ENCODE peak calls at places on chromosomes 16 and 17, in eight cellular contexts. I is heart left ventricle; M is gastrocnemius medialis; R is CD4-positive, alpha-beta T cell; V is AG09309; Y is cardiac fibroblast; U is GM12864; X is GM10248. A is an unnamed sample.

GRCh38 chr17:36705651-36706436 is 104.5 kb downstream of the MRM1 start:
- DNase-seq in I (no peak), M (peak), R (peak), V (no peak), Y (peak), U (no peak), X (peak), A (no peak)

GRCh38 chr17:64507418-64507766 is 615 bp downstream of the CEP95 start:
- DNase-seq in I (no peak), M (no peak), R (no peak), V (peak), Y (peak), U (peak), X (peak), A (peak)

GRCh38 chr17:49053171-49053829 is 56.1 kb downstream of the IGF2BP1 start:
- DNase-seq in I (no peak), M (no peak), R (no peak), V (no peak), Y (no peak), U (no peak), X (no peak), A (no peak)

GRCh38 chr16:59684911-59685310 is 950.8 kb upstream of the GOT2 start:
- DNase-seq in I (no peak), M (no peak), R (no peak), V (no peak), Y (peak), U (no peak), X (no peak), A (no peak)

GRCh38 chr17:32881054-32881453 is 4.1 kb upstream of the MYO1D start:
- DNase-seq in I (no peak), M (no peak), R (no peak), V (no peak), Y (peak), U (no peak), X (no peak), A (no peak)

GRCh38 chr17:83182620-83183063 is 103.2 kb downstream of the METRNL start:
- DNase-seq in I (peak), M (peak), R (no peak), V (no peak), Y (no peak), U (no peak), X (no peak), A (peak)

GRCh38 chr16:67092227-67092626 is 17.5 kb upstream of the PHAF1 start:
- DNase-seq in I (no peak), M (no peak), R (no peak), V (peak), Y (peak), U (no peak), X (no peak), A (no peak)

GRCh38 chr17:61362852-61363600 is 36.6 kb upstream of the TBX2 start:
- DNase-seq in I (no peak), M (no peak), R (no peak), V (no peak), Y (no peak), U (no peak), X (no peak), A (no peak)

GRCh38 chr17:34588266-34588665 is 8.9 kb downstream of the TMEM132E start:
- DNase-seq in I (no peak), M (no peak), R (no peak), V (no peak), Y (no peak), U (no peak), X (no peak), A (no peak)

GRCh38 chr17:38853292-38854219 is at the start of gene RPL23:
- DNase-seq in I (peak), M (peak), R (peak), V (peak), Y (peak), U (peak), X (peak), A (peak)

GRCh38 chr16:57361384-57361783 is 2.8 kb downstream of the CCL22 start:
- DNase-seq in I (no peak), M (no peak), R (no peak), V (no peak), Y (no peak), U (no peak), X (no peak), A (no peak)

GRCh38 chr17:17732892-17733670 is 51.8 kb downstream of the RAI1 start:
- DNase-seq in I (no peak), M (no peak), R (no peak), V (no peak), Y (peak), U (no peak), X (no peak), A (no peak)

GRCh38 chr17:35889818-35890773 is 9.9 kb upstream of the CCL5 start:
- DNase-seq in I (peak), M (no peak), R (no peak), V (peak), Y (peak), U (no peak), X (no peak), A (no peak)

GRCh38 chr16:86517033-86517432 is 6.7 kb downstream of the FOXF1 start:
- DNase-seq in I (no peak), M (no peak), R (no peak), V (no peak), Y (no peak), U (no peak), X (no peak), A (no peak)

GRCh38 chr17:78416791-78417530 is 38.5 kb downstream of the PGS1 start:
- DNase-seq in I (peak), M (no peak), R (no peak), V (no peak), Y (no peak), U (no peak), X (no peak), A (peak)

GRCh38 chr16:12470311-12471229 is 333.1 kb downstream of the CPPED1 start:
- DNase-seq in I (peak), M (peak), R (no peak), V (no peak), Y (no peak), U (no peak), X (no peak), A (peak)

GRCh38 chr17:61520897-61521296 is 68.7 kb downstream of the TBX4 start:
- DNase-seq in I (no peak), M (no peak), R (no peak), V (no peak), Y (no peak), U (no peak), X (no peak), A (no peak)

GRCh38 chr16:87404764-87405625 is 12.9 kb downstream of the MAP1LC3B start:
- DNase-seq in I (no peak), M (no peak), R (no peak), V (no peak), Y (no peak), U (no peak), X (no peak), A (peak)

GRCh38 chr16:18803569-18804462 is 2.5 kb upstream of the ARL6IP1 start:
- DNase-seq in I (no peak), M (no peak), R (no peak), V (no peak), Y (peak), U (no peak), X (no peak), A (no peak)

GRCh38 chr16:86013867-86014266 is 114.9 kb downstream of the IRF8 start:
- DNase-seq in I (no peak), M (no peak), R (no peak), V (no peak), Y (no peak), U (no peak), X (no peak), A (no peak)

GRCh38 chr16:81360135-81360534 is 45.4 kb downstream of the GAN start:
- DNase-seq in I (no peak), M (no peak), R (no peak), V (no peak), Y (no peak), U (no peak), X (no peak), A (no peak)

GRCh38 chr16:73365010-73365409 is 317.1 kb upstream of the ZFHX3 start:
- DNase-seq in I (peak), M (no peak), R (no peak), V (no peak), Y (no peak), U (no peak), X (no peak), A (no peak)

DNA sequence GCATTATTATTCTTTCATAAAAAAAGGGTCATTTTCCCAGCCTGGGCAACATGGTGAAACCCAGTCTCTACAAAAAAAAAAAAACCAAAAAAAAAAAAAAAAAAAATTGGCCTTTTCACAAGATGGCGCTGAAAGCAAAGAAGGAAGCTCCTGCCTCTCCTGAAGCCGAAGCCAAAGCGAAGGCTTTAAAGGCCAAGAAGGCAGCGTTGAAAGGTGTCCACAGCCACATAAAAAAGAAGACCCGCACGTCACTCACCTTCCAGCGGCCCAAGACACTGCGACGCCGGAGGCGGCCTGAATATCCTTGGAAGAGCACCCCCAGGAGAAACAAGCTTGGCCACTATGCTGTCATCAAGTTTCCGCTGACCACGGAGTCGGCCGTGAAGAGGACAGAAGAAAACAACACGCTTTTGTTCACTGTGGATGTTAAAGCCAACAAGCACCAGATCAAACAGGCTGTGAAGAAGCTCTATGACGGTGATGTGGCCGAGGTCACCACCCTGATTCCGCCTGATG is 4.9 kb upstream of the PGAP6 start:
- DNase-seq in I (no peak), M (no peak), R (no peak), V (no peak), Y (peak), U (no peak), X (no peak), A (no peak)
- TF ChIP-seq CTCF in I (no peak), M (no peak), R (no peak), V (no peak), Y (no peak), U (no peak), X (no peak), A (no peak)

DNA sequence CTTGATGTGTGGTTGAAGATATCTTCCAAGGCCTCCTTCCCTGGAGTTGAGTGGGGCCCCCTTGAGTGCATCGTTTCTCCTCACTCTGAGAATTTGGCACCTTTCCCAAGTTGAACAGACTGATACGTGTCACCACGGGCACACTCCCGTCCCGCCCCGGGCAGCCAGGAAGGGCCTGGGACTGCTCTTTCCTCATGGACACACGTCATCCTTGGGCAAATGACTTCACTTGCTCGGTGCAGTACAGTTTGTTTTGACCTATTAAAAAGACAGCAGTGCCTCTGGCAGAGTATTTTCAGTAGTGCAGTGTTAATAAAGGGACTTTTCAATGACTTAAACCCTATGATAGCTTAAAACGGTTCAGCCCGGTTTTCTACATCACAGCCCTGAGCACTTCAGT is 59.9 kb downstream of the SEC14L1 start:
- DNase-seq in I (no peak), M (no peak), R (no peak), V (no peak), Y (peak), U (no peak), X (no peak), A (no peak)
- TF ChIP-seq CTCF in I (no peak), M (no peak), R (no peak), V (no peak), Y (no peak), U (no peak), X (peak), A (no peak)

GRCh38 chr16:17375388-17376304 is 95.1 kb downstream of the XYLT1 start:
- DNase-seq in I (no peak), M (no peak), R (no peak), V (no peak), Y (no peak), U (no peak), X (no peak), A (no peak)
- TF ChIP-seq CTCF in I (no peak), M (no peak), R (no peak), V (no peak), Y (no peak), U (peak), X (peak), A (no peak)

GRCh38 chr17:45824901-45825492 is 19.7 kb upstream of the SPPL2C start:
- DNase-seq in I (no peak), M (no peak), R (no peak), V (no peak), Y (no peak), U (no peak), X (no peak), A (no peak)

GRCh38 chr17:45826919-45827628 is 17.6 kb upstream of the SPPL2C start:
- DNase-seq in I (no peak), M (no peak), R (no peak), V (no peak), Y (no peak), U (no peak), X (no peak), A (no peak)

GRCh38 chr17:45823598-45823997 is 21.1 kb upstream of the SPPL2C start:
- DNase-seq in I (no peak), M (no peak), R (no peak), V (no peak), Y (no peak), U (no peak), X (no peak), A (no peak)

GRCh38 chr17:45825792-45826191 is 18.9 kb upstream of the SPPL2C start:
- DNase-seq in I (no peak), M (no peak), R (no peak), V (no peak), Y (no peak), U (no peak), X (no peak), A (no peak)

GRCh38 chr17:45824475-45824874 is 20.2 kb upstream of the SPPL2C start:
- DNase-seq in I (no peak), M (no peak), R (no peak), V (no peak), Y (no peak), U (no peak), X (no peak), A (no peak)
- TF ChIP-seq CTCF in I (no peak), M (no peak), R (no peak), V (no peak), Y (no peak), U (no peak), X (no peak), A (no peak)